ENCODE peak calls at places on chromosome X, in seven cellular contexts. B, D, X, O, N, U and R are unnamed samples.
A peak's percentile ranks its signal among the peaks of the same experiment; 100 is the strongest.

GRCh38 chrX:153776611-153777045 is 4.2 kb upstream of the SRPK3 start:
- DNase-seq in B (no peak), D (no peak), X (no peak), O (no peak), N (no peak), U (no peak), R (no peak)

GRCh38 chrX:48470833-48471118 is 716 bp upstream of the SLC38A5 start:
- DNase-seq in B (no peak), D (no peak), X (no peak), O (no peak), N (no peak), U (no peak), R (no peak)

GRCh38 chrX:109872021-109872730 is 130.7 kb upstream of the TMEM164 start:
- DNase-seq in B (no peak), D (no peak), X (no peak), O (no peak), N (no peak), U (no peak), R (peak; percentile 34)

GRCh38 chrX:147376601-147377387 is 534.9 kb upstream of the FMR1 start:
- DNase-seq in B (no peak), D (no peak), X (no peak), O (no peak), N (no peak), U (no peak), R (no peak)

GRCh38 chrX:340641-341423 is 22.2 kb upstream of the GTPBP6 start:
- DNase-seq in B (no peak), D (no peak), X (no peak), O (no peak), N (no peak), U (no peak), R (no peak)

GRCh38 chrX:19683817-19684216 is 168.5 kb upstream of the MAP3K15 start:
- DNase-seq in B (peak; percentile 31), D (peak; percentile 46), X (no peak), O (no peak), N (no peak), U (no peak), R (no peak)

GRCh38 chrX:13064599-13065143 is 20.3 kb upstream of the FAM9C start:
- DNase-seq in B (no peak), D (no peak), X (no peak), O (peak; percentile 83), N (no peak), U (no peak), R (peak; percentile 53)

GRCh38 chrX:145817299-145817665 is 347 bp upstream of the SLITRK2 start:
- DNase-seq in B (no peak), D (no peak), X (no peak), O (no peak), N (peak; percentile 10), U (no peak), R (no peak)

GRCh38 chrX:63513825-63514574 is 162.9 kb upstream of the SPIN4 start:
- DNase-seq in B (no peak), D (no peak), X (no peak), O (peak; percentile 73), N (no peak), U (no peak), R (peak; percentile 49)

GRCh38 chrX:141220342-141221008 is 21.8 kb downstream of the SPANXC start:
- DNase-seq in B (no peak), D (no peak), X (no peak), O (peak; percentile 40), N (no peak), U (no peak), R (peak; percentile 8)